ENCODE peak calls at places on chromosomes 1 and 21, in six cellular contexts. Z, M, H, V, Y and Q are unnamed samples. For H3K4me1 and H3K36me3, the result is how much of the 10 kb centered on the place peaks cover.

GRCh38 chr1:183114441-183114840 is 71.6 kb upstream of the LAMC2 start:
- DNase-seq in Z (no peak), M (no peak), H (no peak), V (no peak), Y (no peak), Q (no peak)

GRCh38 chr1:68011786-68012375 is 38.5 kb downstream of the DIRAS3 start:
- DNase-seq in Z (peak), M (no peak), H (no peak), V (no peak), Y (no peak), Q (no peak)

GRCh38 chr21:26982767-26983166 is 15.9 kb upstream of the ADAMTS5 start:
- DNase-seq in Z (peak), M (no peak), H (no peak), V (no peak), Y (no peak), Q (no peak)

GRCh38 chr1:170881268-170882265 is 53.8 kb upstream of the MROH9 start:
- DNase-seq in Z (peak), M (peak), H (peak), V (no peak), Y (no peak), Q (peak)

GRCh38 chr1:85452859-85453430 is 12.0 kb downstream of the DDAH1 start:
- DNase-seq in Z (no peak), M (no peak), H (no peak), V (no peak), Y (no peak), Q (no peak)

GRCh38 chr1:70142120-70142519 is 63.3 kb downstream of the LRRC40 start:
- DNase-seq in Z (peak), M (no peak), H (no peak), V (no peak), Y (no peak), Q (no peak)

GRCh38 chr1:94862718-94863117 is 42.6 kb downstream of the SLC44A3 start:
- DNase-seq in Z (no peak), M (no peak), H (no peak), V (no peak), Y (peak), Q (no peak)

GRCh38 chr1:4101434-4102150 is 201.5 kb upstream of the C1orf174 start:
- DNase-seq in Z (no peak), M (no peak), H (no peak), V (no peak), Y (no peak), Q (no peak)

GRCh38 chr1:74943046-74943445 is 191.1 kb upstream of the LHX8 start:
- DNase-seq in Z (no peak), M (no peak), H (no peak), V (no peak), Y (no peak), Q (no peak)

GRCh38 chr21:42590431-42591131 is 62.8 kb upstream of the PDE9A start:
- DNase-seq in Z (no peak), M (peak), H (no peak), V (no peak), Y (no peak), Q (no peak)

GRCh38 chr1:102593276-102593675 is 515.0 kb downstream of the COL11A1 start:
- DNase-seq in Z (no peak), M (peak), H (no peak), V (no peak), Y (peak), Q (no peak)

GRCh38 chr1:87331319-87332269 is 2.9 kb downstream of the LMO4 start:
- DNase-seq in Z (peak), M (peak), H (peak), V (peak), Y (peak), Q (peak)

GRCh38 chr1:61636392-61636791 is 88.5 kb downstream of the TM2D1 start:
- DNase-seq in Z (no peak), M (no peak), H (no peak), V (no peak), Y (no peak), Q (no peak)

GRCh38 chr1:244272471-244273261 is 179.0 kb downstream of the ADSS2 start:
- DNase-seq in Z (peak), M (peak), H (peak), V (peak), Y (peak), Q (peak)

GRCh38 chr1:100458925-100459814 is 78.8 kb upstream of the GPR88 start:
- DNase-seq in Z (peak), M (peak), H (peak), V (no peak), Y (peak), Q (peak)

GRCh38 chr1:40241372-40241771 is 6.4 kb upstream of the TMCO2 start:
- DNase-seq in Z (no peak), M (no peak), H (no peak), V (no peak), Y (no peak), Q (no peak)

GRCh38 chr1:192232859-192233417 is 74.7 kb downstream of the RGS18 start:
- DNase-seq in Z (no peak), M (no peak), H (no peak), V (no peak), Y (no peak), Q (no peak)

GRCh38 chr1:37958690-37959089 is 11.8 kb upstream of the INPP5B start:
- DNase-seq in Z (peak), M (peak), H (no peak), V (no peak), Y (peak), Q (peak)

GRCh38 chr1:82485591-82486369 is 685.0 kb downstream of the ADGRL2 start:
- DNase-seq in Z (no peak), M (peak), H (peak), V (peak), Y (peak), Q (peak)

GRCh38 chr1:232622981-232623380 is 7.0 kb downstream of the SIPA1L2 start:
- DNase-seq in Z (no peak), M (peak), H (no peak), V (peak), Y (no peak), Q (peak)

GRCh38 chr1:16250547-16251251 is 13.7 kb upstream of the CPLANE2 start:
- DNase-seq in Z (peak), M (no peak), H (no peak), V (no peak), Y (no peak), Q (no peak)

GRCh38 chr1:81547261-81547911 is 253.3 kb upstream of the ADGRL2 start:
- DNase-seq in Z (no peak), M (peak), H (peak), V (peak), Y (no peak), Q (no peak)

GRCh38 chr1:156461781-156462647 is 38.6 kb downstream of the MEF2D start:
- DNase-seq in Z (no peak), M (no peak), H (no peak), V (no peak), Y (peak), Q (peak)

GRCh38 chr1:230186874-230187273 is 119.8 kb downstream of the GALNT2 start:
- DNase-seq in Z (no peak), M (no peak), H (no peak), V (no peak), Y (no peak), Q (no peak)

GRCh38 chr1:206953126-206953525 is 6.9 kb upstream of the PIGR start:
- DNase-seq in Z (no peak), M (no peak), H (no peak), V (no peak), Y (no peak), Q (no peak)
- H3K4me1 ChIP-seq in Z (under half), M (under half), H (under half), V (under half), Y (under half), Q (under half)

GRCh38 chr1:199151634-199152429 is 513.0 kb downstream of the PTPRC start:
- DNase-seq in Z (no peak), M (no peak), H (no peak), V (no peak), Y (no peak), Q (no peak)

GRCh38 chr1:199149591-199149990 is 510.8 kb downstream of the PTPRC start:
- DNase-seq in Z (no peak), M (no peak), H (no peak), V (no peak), Y (no peak), Q (no peak)

GRCh38 chr1:199155166-199156033 is 516.6 kb downstream of the PTPRC start:
- DNase-seq in Z (no peak), M (no peak), H (no peak), V (no peak), Y (no peak), Q (no peak)

GRCh38 chr1:199152676-199153075 is 513.8 kb downstream of the PTPRC start:
- DNase-seq in Z (no peak), M (peak), H (no peak), V (no peak), Y (no peak), Q (no peak)

DNA sequence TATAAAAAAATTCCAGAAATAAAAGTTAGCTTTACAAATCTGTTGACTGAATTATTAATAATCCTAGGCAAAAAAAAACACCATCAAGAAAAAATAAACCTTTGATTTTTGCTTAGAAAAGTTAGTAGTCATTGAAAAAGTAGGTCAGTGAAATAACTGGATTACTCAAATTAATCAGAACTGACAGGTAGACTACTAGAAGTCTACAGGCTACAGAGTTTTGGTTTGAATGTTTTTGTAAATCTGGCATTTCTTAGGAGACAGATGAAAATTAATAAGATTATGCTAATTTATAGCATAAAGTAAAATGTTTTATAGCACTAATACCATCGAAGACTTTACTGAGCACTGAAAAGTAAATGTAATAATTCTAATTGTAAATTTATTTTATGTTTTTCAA is 511.9 kb downstream of the PTPRC start:
- DNase-seq in Z (no peak), M (no peak), H (no peak), V (no peak), Y (no peak), Q (no peak)
- H2BK120ac ChIP-seq in Z (no peak), M (no peak), H (no peak), V (no peak), Y (no peak), Q (no peak)

GRCh38 chr1:92306020-92306419 is 7.2 kb downstream of the RPAP2 start:
- DNase-seq in Z (no peak), M (no peak), H (no peak), V (no peak), Y (no peak), Q (no peak)
- H3K36me3 ChIP-seq in Z (under half), M (under half), H (half or more), V (under half), Y (under half), Q (under half)

GRCh38 chr1:83704350-83704749 is 294.6 kb downstream of the TTLL7 start:
- DNase-seq in Z (no peak), M (peak), H (no peak), V (no peak), Y (no peak), Q (no peak)
- H3K4me1 ChIP-seq in Z (under half), M (under half), H (under half), V (under half), Y (under half), Q (under half)

GRCh38 chr1:39026051-39026946 is at the start of gene NDUFS5:
- DNase-seq in Z (peak), M (peak), H (peak), V (peak), Y (peak), Q (peak)
- H2BK120ac ChIP-seq in Z (peak), M (no peak), H (no peak), V (no peak), Y (peak), Q (no peak)

DNA sequence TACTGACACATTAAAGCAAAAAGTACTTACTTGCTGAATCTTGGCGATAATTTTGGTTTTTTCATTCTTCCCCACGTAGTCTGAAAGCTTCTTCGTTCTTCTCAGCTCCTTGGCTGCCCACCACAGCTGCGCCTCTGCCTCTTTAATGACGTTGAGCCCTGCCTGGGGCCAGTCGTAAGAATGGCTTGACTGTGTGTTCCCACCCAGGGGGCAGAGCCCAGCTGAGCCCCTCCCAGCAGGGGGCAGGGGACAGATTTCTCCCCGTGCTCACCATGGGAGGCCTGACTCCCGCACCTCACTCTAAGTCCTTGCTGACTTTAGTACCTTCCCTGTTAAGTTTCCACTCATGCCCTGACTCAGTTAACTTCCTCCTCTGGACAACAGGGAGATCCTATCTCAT is 9.0 kb downstream of the CFAP298 start:
- DNase-seq in Z (no peak), M (no peak), H (no peak), V (no peak), Y (no peak), Q (no peak)
- H3K36me3 ChIP-seq in Z (under half), M (under half), H (half or more), V (under half), Y (half or more), Q (half or more)